ENCODE peak calls at places on chromosome 1, in eight cellular contexts. A, H, K, F, N, G, O and X are unnamed samples.

GRCh38 chr1:116808476-116809180 is 54.4 kb downstream of the CD2 start:
- DNase-seq in A (no peak), H (no peak), K (peak), F (no peak), N (no peak), G (no peak), O (no peak), X (no peak)

GRCh38 chr1:99849413-99849743 is 783 bp upstream of the AGL start:
- DNase-seq in A (no peak), H (no peak), K (peak), F (peak), N (peak), G (peak), O (no peak), X (no peak)

GRCh38 chr1:43367904-43368645 is at the start of gene ELOVL1:
- DNase-seq in A (peak), H (peak), K (peak), F (peak), N (peak), G (peak), O (peak), X (peak)

GRCh38 chr1:232880354-232880753 is 70.1 kb upstream of the NTPCR start:
- DNase-seq in A (no peak), H (no peak), K (peak), F (no peak), N (peak), G (peak), O (no peak), X (peak)

GRCh38 chr1:4603317-4604110 is 50.9 kb upstream of the AJAP1 start:
- DNase-seq in A (no peak), H (no peak), K (peak), F (no peak), N (no peak), G (no peak), O (no peak), X (no peak)

GRCh38 chr1:12407050-12407961 is 177.5 kb downstream of the VPS13D start:
- DNase-seq in A (no peak), H (no peak), K (peak), F (no peak), N (peak), G (no peak), O (peak), X (no peak)

GRCh38 chr1:91651671-91652071 is 151.0 kb downstream of the CDC7 start:
- DNase-seq in A (no peak), H (no peak), K (peak), F (no peak), N (peak), G (no peak), O (no peak), X (no peak)

GRCh38 chr1:9086060-9086459 is 16.6 kb upstream of the SLC2A5 start:
- DNase-seq in A (no peak), H (no peak), K (no peak), F (no peak), N (no peak), G (no peak), O (no peak), X (no peak)

GRCh38 chr1:41936107-41936506 is 17.4 kb upstream of the HIVEP3 start:
- DNase-seq in A (no peak), H (peak), K (no peak), F (peak), N (peak), G (no peak), O (no peak), X (no peak)